ENCODE peak calls at places on chromosomes 4 and X, in six cellular contexts. U is EL; Q is HEK293T; W is activated CD4-positive, alpha-beta T cell treated with anti-CD3 and anti-CD28 coated beads, Interleukin-2, amount 10 ng/mL, durations not matched to agents 7 days and 5 days; H is uterus; E is T-helper 2 cell. R is an unnamed sample.

GRCh38 chrX:71053217-71053621 is 14.9 kb downstream of the SNX12 start:
- DNase-seq in E (no peak), W (peak; percentile 22), H (no peak), U (no peak), Q (no peak), R (no peak)

GRCh38 chr4:145722561-145722960 is 42.6 kb downstream of the C4orf51 start:
- DNase-seq in U (peak; percentile 5), Q (no peak), E (no peak), H (no peak), W (no peak), R (peak; percentile 29)

GRCh38 chr4:113106076-113106475 is 56.6 kb downstream of the ANK2 start:
- DNase-seq in H (no peak), W (no peak), Q (peak; percentile 17), U (peak; percentile 43), E (no peak), R (peak; percentile 53)

GRCh38 chr4:17276821-17277220 is 235.1 kb downstream of the QDPR start:
- DNase-seq in E (no peak), Q (no peak), W (no peak), H (peak; percentile 25), U (peak; percentile 58), R (peak; percentile 33)

GRCh38 chr4:37885496-37885895 is 5.4 kb upstream of the TBC1D1 start:
- DNase-seq in U (no peak), Q (no peak), H (peak; percentile 77), E (no peak), W (no peak), R (no peak)

GRCh38 chr4:8747896-8748575 is 123.6 kb downstream of the HMX1 start:
- DNase-seq in Q (no peak), E (no peak), U (no peak), H (no peak), W (no peak), R (no peak)

GRCh38 chr4:170395773-170396172 is 306.0 kb upstream of the AADAT start:
- DNase-seq in Q (no peak), H (no peak), E (no peak), U (no peak), W (no peak), R (no peak)

GRCh38 chr4:30720021-30720655 is at the start of gene PCDH7:
- DNase-seq in U (peak; percentile 58), E (no peak), W (no peak), H (peak; percentile 52), Q (peak; percentile 12), R (peak; percentile 78)

GRCh38 chr4:7557447-7557846 is 122.7 kb upstream of the PSAPL1 start:
- DNase-seq in H (no peak), Q (no peak), U (peak; percentile 91), E (no peak), W (no peak), R (peak; percentile 94)

GRCh38 chrX:99703467-99703866 is 706.6 kb downstream of the PCDH19 start:
- DNase-seq in H (no peak), Q (no peak), W (no peak), E (no peak), U (no peak), R (no peak)

GRCh38 chr4:42673084-42673429 is 16.2 kb upstream of the ATP8A1 start:
- DNase-seq in U (no peak), Q (no peak), H (no peak), E (no peak), W (no peak), R (no peak)